ENCODE peak calls at places on chromosomes 6 and 20, in six cellular contexts. A is GM23248, U is neural progenitor cell, R is neuronal stem cell, Y is HepG2, Q is HCT116. E is an unnamed sample.

GRCh38 chr6:14709900-14710299 is 536.0 kb upstream of the JARID2 start:
- DNase-seq in A (no peak), R (no peak), Y (no peak), Q (no peak), U (no peak), E (no peak)

GRCh38 chr6:170291271-170292110 is 613 bp upstream of the DLL1 start:
- DNase-seq in U (peak), A (peak), Y (no peak), R (peak), Q (no peak), E (peak)

GRCh38 chr20:54123587-54124180 is 50.1 kb downstream of the CYP24A1 start:
- DNase-seq in U (peak), Q (peak), A (peak), Y (peak), R (no peak), E (peak)

GRCh38 chr20:34557936-34558319 is 590 bp upstream of the MAP1LC3A start:
- DNase-seq in A (peak), U (no peak), R (no peak), Q (no peak), Y (no peak), E (peak)

GRCh38 chr20:11207749-11208502 is 534.1 kb upstream of the JAG1 start:
- DNase-seq in R (no peak), Q (peak), A (peak), U (no peak), Y (peak), E (no peak)

GRCh38 chr6:8175046-8175777 is 72.9 kb upstream of the EEF1E1 start:
- DNase-seq in R (no peak), A (no peak), Q (no peak), U (no peak), Y (no peak), E (no peak)

GRCh38 chr6:9172096-9172495 is 736.8 kb upstream of the SLC35B3 start:
- DNase-seq in U (no peak), R (no peak), Q (no peak), A (no peak), Y (no peak), E (no peak)

GRCh38 chr6:84921891-84922290 is 157.5 kb upstream of the TBX18 start:
- DNase-seq in A (no peak), U (no peak), Y (no peak), Q (no peak), R (no peak), E (no peak)

GRCh38 chr20:63850689-63851547 is 10.4 kb upstream of the ABHD16B start:
- DNase-seq in A (no peak), U (no peak), Y (no peak), Q (no peak), R (no peak), E (peak)

GRCh38 chr6:29811377-29811776 is 16.2 kb upstream of the HLA-G start:
- DNase-seq in Q (no peak), Y (no peak), A (no peak), R (no peak), U (no peak), E (no peak)

GRCh38 chr20:54843891-54844290 is 368.5 kb downstream of the DOK5 start:
- DNase-seq in A (no peak), U (no peak), Y (no peak), Q (no peak), R (no peak), E (no peak)

GRCh38 chr6:114108119-114109002 is 137.4 kb upstream of the HDAC2 start:
- DNase-seq in U (peak), A (peak), Y (peak), R (peak), Q (peak), E (peak)

GRCh38 chr6:158575550-158575949 is 15.7 kb downstream of the TMEM181 start:
- DNase-seq in A (no peak), Y (no peak), U (no peak), Q (no peak), R (no peak), E (no peak)
- H3K9ac ChIP-seq in A (no peak), Y (no peak), U (no peak), Q (no peak), R (no peak), E (no peak)

DNA sequence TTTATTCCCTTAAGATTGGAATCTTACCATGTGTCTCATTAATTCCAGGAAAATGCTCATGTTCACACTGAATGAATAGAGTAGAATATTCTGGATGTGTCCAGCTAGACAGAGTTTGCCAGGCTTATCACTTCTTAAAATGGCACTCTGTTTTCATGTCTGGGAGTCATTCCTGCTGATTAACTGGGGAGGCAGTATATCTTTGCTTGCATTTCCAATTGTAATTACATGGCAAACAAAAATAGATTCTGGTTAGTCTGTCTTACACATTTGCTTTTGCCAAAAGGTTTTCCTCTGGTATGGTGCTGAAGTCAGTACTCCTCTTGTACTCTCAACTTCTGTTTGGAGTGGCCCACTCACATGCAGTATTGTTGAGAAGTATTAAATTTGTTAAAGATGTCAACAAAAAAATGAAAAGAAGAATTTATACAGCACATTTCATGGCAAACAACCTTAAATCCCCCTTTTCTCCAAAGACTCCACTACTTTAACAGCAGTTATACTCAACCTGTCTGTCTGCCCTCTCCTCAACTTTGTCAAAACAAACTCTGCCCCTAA is 70.2 kb downstream of the TENT5A start:
- DNase-seq in R (no peak), A (no peak), U (no peak), Y (no peak), Q (no peak), E (no peak)
- H3K9ac ChIP-seq in R (no peak), A (no peak), U (no peak), Y (no peak), Q (no peak), E (no peak)

GRCh38 chr6:135129139-135129867 is 51.8 kb upstream of the MYB start:
- DNase-seq in A (no peak), Q (no peak), U (no peak), Y (no peak), R (no peak), E (no peak)
- H3K9ac ChIP-seq in A (no peak), Q (no peak), U (no peak), Y (no peak), R (no peak), E (no peak)

GRCh38 chr6:149335924-149336323 is 18.4 kb downstream of the TAB2 start:
- DNase-seq in Y (no peak), A (peak), Q (peak), R (no peak), U (no peak), E (no peak)

GRCh38 chr6:149334682-149335160 is 17.2 kb downstream of the TAB2 start:
- DNase-seq in Y (no peak), A (peak), U (no peak), R (no peak), Q (peak), E (no peak)

GRCh38 chr6:149340200-149340599 is 22.7 kb downstream of the TAB2 start:
- DNase-seq in Q (no peak), U (no peak), Y (no peak), R (no peak), A (no peak), E (no peak)

GRCh38 chr6:149336529-149336928 is 19.0 kb downstream of the TAB2 start:
- DNase-seq in U (no peak), A (peak), R (no peak), Q (no peak), Y (no peak), E (no peak)

GRCh38 chr6:149337330-149337729 is 19.8 kb downstream of the TAB2 start:
- DNase-seq in Q (no peak), Y (no peak), U (no peak), A (no peak), R (no peak), E (no peak)
- H3K9ac ChIP-seq in Q (no peak), Y (no peak), U (no peak), A (no peak), R (no peak), E (no peak)

DNA sequence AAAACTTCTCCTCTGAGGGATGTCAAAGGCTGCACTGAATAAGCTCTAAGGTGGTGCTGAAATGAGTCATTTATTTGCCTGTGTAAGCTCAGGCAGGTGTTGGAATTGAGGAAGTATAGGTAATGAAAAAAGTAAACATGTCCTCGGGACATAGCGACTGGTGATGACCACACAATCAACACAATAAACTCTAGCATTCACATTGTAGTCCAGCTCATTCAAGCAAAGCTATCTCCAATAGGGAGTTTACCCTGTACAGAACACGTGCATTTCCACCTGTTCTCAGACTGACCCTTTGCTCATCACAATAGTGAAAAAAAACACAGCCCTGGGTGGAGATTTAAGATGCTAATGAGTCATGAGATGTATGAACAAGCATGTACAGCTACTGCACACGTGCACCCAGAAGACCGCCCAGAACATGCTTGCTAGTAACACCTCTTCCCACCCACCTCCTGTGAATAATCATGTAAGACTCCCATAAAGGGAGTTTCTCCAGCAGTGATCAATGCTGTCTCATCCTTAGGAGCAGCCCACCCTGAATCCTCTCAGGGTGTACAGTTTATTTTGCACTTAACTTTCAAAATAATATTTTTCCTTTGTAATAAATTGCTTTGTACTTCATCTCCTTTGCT is 33.0 kb upstream of the POU5F1 start:
- DNase-seq in R (no peak), A (peak), Y (peak), Q (peak), U (no peak), E (no peak)
- H3K9ac ChIP-seq in R (no peak), A (peak), Y (peak), Q (peak), U (no peak), E (no peak)